ENCODE peak calls at places on chromosome 3, in five cellular contexts. One of them, this sample, is unnamed.

GRCh38 chr3:20181276-20181675 is 4.7 kb downstream of the SGO1 start:
- DNase-seq in K562: no peak
- DNase-seq in kidney: no peak
- DNase-seq in RWPE1: no peak
- DNase-seq in upper lobe of right lung: no peak
- DNase-seq in this sample: no peak

GRCh38 chr3:24947103-24947502 is 452.5 kb upstream of the THRB start:
- DNase-seq in upper lobe of right lung: no peak
- DNase-seq in RWPE1: no peak
- DNase-seq in kidney: no peak
- DNase-seq in K562: no peak
- DNase-seq in this sample: no peak

GRCh38 chr3:54622688-54623087 is 305.2 kb downstream of the LRTM1 start:
- DNase-seq in upper lobe of right lung: no peak
- DNase-seq in RWPE1: no peak
- DNase-seq in kidney: no peak
- DNase-seq in K562: no peak
- DNase-seq in this sample: no peak

GRCh38 chr3:197030379-197031314 is 1.0 kb upstream of the MELTF start:
- DNase-seq in K562: peak
- DNase-seq in kidney: no peak
- DNase-seq in RWPE1: no peak
- DNase-seq in upper lobe of right lung: no peak
- DNase-seq in this sample: no peak

GRCh38 chr3:126955004-126955790 is 27.7 kb upstream of the PLXNA1 start:
- DNase-seq in kidney: peak
- DNase-seq in upper lobe of right lung: peak
- DNase-seq in RWPE1: no peak
- DNase-seq in K562: no peak
- DNase-seq in this sample: no peak

GRCh38 chr3:10173926-10174435 is 9.3 kb downstream of the IRAK2 start:
- DNase-seq in upper lobe of right lung: peak
- DNase-seq in kidney: peak
- DNase-seq in RWPE1: no peak
- DNase-seq in K562: peak
- DNase-seq in this sample: peak

GRCh38 chr3:4583441-4583840 is 90.3 kb downstream of the ITPR1 start:
- DNase-seq in RWPE1: no peak
- DNase-seq in upper lobe of right lung: no peak
- DNase-seq in kidney: no peak
- DNase-seq in K562: no peak
- DNase-seq in this sample: no peak

GRCh38 chr3:40387895-40388254 is 891 bp downstream of the ENTPD3 start:
- DNase-seq in K562: no peak
- DNase-seq in kidney: no peak
- DNase-seq in RWPE1: no peak
- DNase-seq in upper lobe of right lung: no peak
- DNase-seq in this sample: no peak

GRCh38 chr3:177256991-177257390 is 59.7 kb upstream of the TBL1XR1 start:
- DNase-seq in RWPE1: no peak
- DNase-seq in K562: no peak
- DNase-seq in kidney: no peak
- DNase-seq in upper lobe of right lung: no peak
- DNase-seq in this sample: no peak

GRCh38 chr3:190514163-190515153 is 573 bp downstream of the IL1RAP start:
- DNase-seq in RWPE1: peak
- DNase-seq in K562: no peak
- DNase-seq in upper lobe of right lung: peak
- DNase-seq in kidney: peak
- DNase-seq in this sample: peak

GRCh38 chr3:19799887-19800286 is 134.1 kb downstream of the EFHB start:
- DNase-seq in RWPE1: no peak
- DNase-seq in K562: no peak
- DNase-seq in kidney: no peak
- DNase-seq in upper lobe of right lung: no peak
- DNase-seq in this sample: no peak

GRCh38 chr3:46845397-46845859 is 17.8 kb downstream of the MYL3 start:
- DNase-seq in RWPE1: no peak
- DNase-seq in upper lobe of right lung: peak
- DNase-seq in K562: peak
- DNase-seq in kidney: no peak
- DNase-seq in this sample: peak

GRCh38 chr3:184133840-184134745 is 1.1 kb upstream of the EIF2B5 start:
- DNase-seq in RWPE1: peak
- DNase-seq in kidney: peak
- DNase-seq in upper lobe of right lung: peak
- DNase-seq in K562: peak
- DNase-seq in this sample: peak

DNA sequence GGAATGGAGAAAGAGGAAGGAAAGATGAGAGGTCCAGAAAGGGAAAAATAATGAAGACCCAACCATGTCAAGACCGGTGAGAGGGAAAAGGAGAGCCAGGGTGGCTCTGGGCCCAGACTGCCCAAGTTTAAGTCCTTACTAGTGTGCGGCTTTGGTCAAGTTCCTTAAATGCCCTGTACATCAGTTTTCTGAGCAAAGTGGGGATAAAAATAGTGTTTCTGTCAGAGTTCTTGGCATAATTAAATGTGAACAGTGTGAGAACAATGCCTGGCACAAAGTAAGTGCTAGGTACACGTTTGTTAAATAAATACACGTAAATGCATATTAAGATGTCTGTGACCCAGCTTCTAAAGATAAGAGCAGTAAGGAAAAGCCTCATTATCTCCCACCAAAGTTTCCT is 23.8 kb downstream of the WWTR1 start:
- DNase-seq in kidney: no peak
- DNase-seq in upper lobe of right lung: no peak
- DNase-seq in RWPE1: no peak
- DNase-seq in K562: no peak
- DNase-seq in this sample: no peak
- H3K27ac ChIP-seq in kidney: no peak
- H3K27ac ChIP-seq in upper lobe of right lung: no peak
- H3K27ac ChIP-seq in RWPE1: no peak
- H3K27ac ChIP-seq in K562: no peak
- H3K27ac ChIP-seq in this sample: no peak

GRCh38 chr3:42729404-42730145 is 27.0 kb upstream of the HHATL start:
- DNase-seq in K562: no peak
- DNase-seq in RWPE1: no peak
- DNase-seq in kidney: no peak
- DNase-seq in upper lobe of right lung: peak
- DNase-seq in this sample: no peak

GRCh38 chr3:42728056-42728455 is 25.5 kb upstream of the HHATL start:
- DNase-seq in RWPE1: no peak
- DNase-seq in upper lobe of right lung: peak
- DNase-seq in kidney: no peak
- DNase-seq in K562: no peak
- DNase-seq in this sample: no peak

GRCh38 chr3:42730706-42731420 is 28.3 kb upstream of the HHATL start:
- DNase-seq in K562: no peak
- DNase-seq in upper lobe of right lung: no peak
- DNase-seq in kidney: no peak
- DNase-seq in RWPE1: no peak
- DNase-seq in this sample: no peak

GRCh38 chr3:42730294-42730693 is 27.7 kb upstream of the HHATL start:
- DNase-seq in kidney: no peak
- DNase-seq in K562: no peak
- DNase-seq in RWPE1: no peak
- DNase-seq in upper lobe of right lung: no peak
- DNase-seq in this sample: no peak

GRCh38 chr3:42728668-42729364 is 26.2 kb upstream of the HHATL start:
- DNase-seq in kidney: no peak
- DNase-seq in upper lobe of right lung: no peak
- DNase-seq in K562: no peak
- DNase-seq in RWPE1: no peak
- DNase-seq in this sample: no peak
- H3K27ac ChIP-seq in kidney: no peak
- H3K27ac ChIP-seq in upper lobe of right lung: no peak
- H3K27ac ChIP-seq in K562: no peak
- H3K27ac ChIP-seq in RWPE1: no peak
- H3K27ac ChIP-seq in this sample: no peak

GRCh38 chr3:53238881-53239280 is 16.9 kb downstream of the TKT start:
- DNase-seq in kidney: no peak
- DNase-seq in RWPE1: no peak
- DNase-seq in K562: no peak
- DNase-seq in upper lobe of right lung: no peak
- DNase-seq in this sample: no peak
- H3K27ac ChIP-seq in kidney: peak
- H3K27ac ChIP-seq in RWPE1: peak
- H3K27ac ChIP-seq in K562: no peak
- H3K27ac ChIP-seq in upper lobe of right lung: peak
- H3K27ac ChIP-seq in this sample: peak

GRCh38 chr3:133549565-133549964 is 23.9 kb upstream of the CDV3 start:
- DNase-seq in RWPE1: no peak
- DNase-seq in upper lobe of right lung: no peak
- DNase-seq in K562: no peak
- DNase-seq in kidney: no peak
- DNase-seq in this sample: no peak

GRCh38 chr3:133542871-133543270 is 30.6 kb upstream of the CDV3 start:
- DNase-seq in RWPE1: no peak
- DNase-seq in kidney: no peak
- DNase-seq in K562: no peak
- DNase-seq in upper lobe of right lung: no peak
- DNase-seq in this sample: no peak

GRCh38 chr3:133547432-133548041 is 25.9 kb upstream of the CDV3 start:
- DNase-seq in K562: no peak
- DNase-seq in kidney: no peak
- DNase-seq in upper lobe of right lung: peak
- DNase-seq in RWPE1: no peak
- DNase-seq in this sample: peak

GRCh38 chr3:133548090-133548489 is 25.4 kb upstream of the CDV3 start:
- DNase-seq in upper lobe of right lung: no peak
- DNase-seq in RWPE1: no peak
- DNase-seq in K562: no peak
- DNase-seq in kidney: no peak
- DNase-seq in this sample: no peak
- H3K27ac ChIP-seq in upper lobe of right lung: peak
- H3K27ac ChIP-seq in RWPE1: peak
- H3K27ac ChIP-seq in K562: no peak
- H3K27ac ChIP-seq in kidney: no peak
- H3K27ac ChIP-seq in this sample: peak

DNA sequence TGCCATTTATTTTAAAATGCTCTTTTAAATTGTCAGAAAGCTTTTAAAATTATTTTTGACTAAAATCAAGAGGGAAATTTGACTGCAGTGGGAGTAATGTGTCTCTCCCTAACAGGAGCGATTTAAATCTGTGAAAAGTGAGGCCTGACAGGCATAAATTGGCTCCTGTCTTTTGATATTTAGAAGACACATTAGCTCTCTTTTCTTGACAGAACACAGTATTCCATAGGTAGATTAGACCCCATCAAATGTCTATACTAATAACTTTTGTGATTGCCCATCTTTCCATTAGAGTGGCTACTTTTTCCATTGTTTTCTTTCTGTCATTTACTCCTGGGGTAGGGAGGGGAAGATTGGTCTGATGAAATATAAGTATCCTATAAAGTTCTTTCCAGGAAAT is 866.3 kb downstream of the ROBO1 start:
- DNase-seq in RWPE1: no peak
- DNase-seq in upper lobe of right lung: no peak
- DNase-seq in K562: no peak
- DNase-seq in kidney: no peak
- DNase-seq in this sample: no peak
- H3K27ac ChIP-seq in RWPE1: no peak
- H3K27ac ChIP-seq in upper lobe of right lung: no peak
- H3K27ac ChIP-seq in K562: no peak
- H3K27ac ChIP-seq in kidney: no peak
- H3K27ac ChIP-seq in this sample: no peak

GRCh38 chr3:130792241-130792640 is 45.6 kb upstream of the PIK3R4 start:
- DNase-seq in RWPE1: no peak
- DNase-seq in upper lobe of right lung: no peak
- DNase-seq in kidney: no peak
- DNase-seq in K562: no peak
- DNase-seq in this sample: no peak

GRCh38 chr3:130787422-130788068 is 40.9 kb upstream of the PIK3R4 start:
- DNase-seq in kidney: no peak
- DNase-seq in RWPE1: no peak
- DNase-seq in upper lobe of right lung: no peak
- DNase-seq in K562: peak
- DNase-seq in this sample: no peak

GRCh38 chr3:130786306-130786705 is 39.7 kb upstream of the PIK3R4 start:
- DNase-seq in RWPE1: no peak
- DNase-seq in K562: no peak
- DNase-seq in kidney: no peak
- DNase-seq in upper lobe of right lung: no peak
- DNase-seq in this sample: no peak

DNA sequence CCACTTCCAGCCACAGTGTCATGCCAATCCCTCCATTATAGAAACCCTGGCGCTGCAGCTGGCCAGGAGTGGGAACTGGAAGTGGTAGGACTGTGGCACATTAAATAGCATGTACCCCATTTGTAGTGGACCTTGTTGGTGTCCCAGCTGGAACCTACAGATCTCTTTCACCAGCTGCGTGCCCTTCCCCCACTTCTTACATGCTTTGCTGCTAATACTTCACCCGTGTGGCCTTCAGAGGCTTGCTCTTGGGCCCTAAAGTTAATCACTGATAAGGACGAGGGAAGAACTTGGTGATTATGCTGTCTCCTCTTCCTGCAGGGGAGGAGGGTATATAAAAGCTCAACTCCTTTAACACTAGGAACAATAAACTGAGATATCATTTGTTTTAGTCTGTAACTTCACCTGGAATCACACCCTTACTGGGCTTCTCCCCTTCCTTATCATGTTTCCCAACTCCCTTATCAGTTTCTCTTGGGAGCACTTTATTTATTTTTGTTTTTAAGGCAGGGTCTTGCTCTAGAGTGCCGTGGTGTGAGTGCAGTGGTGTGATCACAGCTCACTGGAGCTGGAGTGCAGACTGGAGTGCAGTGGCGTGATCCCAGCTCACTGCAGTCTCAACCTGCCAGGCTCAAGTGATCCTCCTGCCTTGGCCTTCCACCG is 43.2 kb upstream of the PIK3R4 start:
- DNase-seq in K562: peak
- DNase-seq in RWPE1: no peak
- DNase-seq in upper lobe of right lung: no peak
- DNase-seq in kidney: no peak
- DNase-seq in this sample: peak
- H3K27ac ChIP-seq in K562: no peak
- H3K27ac ChIP-seq in RWPE1: no peak
- H3K27ac ChIP-seq in upper lobe of right lung: no peak
- H3K27ac ChIP-seq in kidney: no peak
- H3K27ac ChIP-seq in this sample: peak

DNA sequence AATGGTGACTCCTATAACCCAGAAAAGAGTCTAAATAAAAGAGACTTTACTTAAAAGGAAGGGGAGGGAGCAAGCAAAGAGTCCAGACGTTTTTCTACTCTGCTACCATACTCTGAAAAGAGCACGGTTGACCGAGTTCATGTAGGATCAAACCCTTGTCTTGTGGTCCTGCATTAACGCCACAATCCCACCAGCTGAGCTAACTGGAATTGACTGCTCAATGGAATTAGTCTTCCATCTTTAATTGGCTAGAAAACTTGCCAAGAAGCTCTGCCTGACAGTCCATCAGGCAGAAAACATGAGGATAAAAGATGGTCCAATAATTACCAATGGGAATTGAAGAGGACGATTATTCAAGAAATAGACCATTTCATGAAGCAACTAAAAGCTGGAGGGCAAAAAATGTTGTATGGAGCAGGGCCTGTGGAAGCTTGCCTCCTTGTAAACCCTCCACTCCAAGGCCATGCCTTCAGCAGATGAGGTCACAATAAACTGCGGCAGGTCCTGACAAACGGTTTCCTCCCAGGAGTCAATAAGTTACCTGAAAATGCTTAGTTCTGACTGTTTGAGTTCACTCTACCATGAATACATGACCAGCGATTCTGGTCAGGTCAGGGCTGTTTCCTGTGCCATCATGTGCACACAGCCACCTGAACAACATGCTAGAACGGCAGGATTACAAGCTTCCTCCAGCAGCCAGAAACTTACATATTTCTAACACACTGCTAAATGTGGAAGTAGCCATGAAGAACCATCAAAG is 35.6 kb upstream of the ARHGEF3 start:
- DNase-seq in upper lobe of right lung: no peak
- DNase-seq in K562: no peak
- DNase-seq in RWPE1: no peak
- DNase-seq in kidney: no peak
- DNase-seq in this sample: no peak
- H3K27ac ChIP-seq in upper lobe of right lung: no peak
- H3K27ac ChIP-seq in K562: no peak
- H3K27ac ChIP-seq in RWPE1: peak
- H3K27ac ChIP-seq in kidney: no peak
- H3K27ac ChIP-seq in this sample: no peak

This sample was measured in hepatocyte.